ENCODE peak calls at places on chromosomes 5 and 9, in seven cellular contexts. R is left ventricle myocardium inferior, P is astrocyte of the spinal cord, Y is GM13976, W is NCI-H1436, D is NCI-H460, K is OCI-M1. B is an unnamed sample.
A peak's percentile ranks its signal among the peaks of the same experiment; 100 is the strongest.

GRCh38 chr5:139058121-139058520 is 140.0 kb downstream of the SIL1 start:
- DNase-seq in R (no peak), P (peak; percentile 52), Y (no peak), W (no peak), D (no peak), K (peak; percentile 11), B (no peak)

GRCh38 chr9:129885018-129885669 is 49.9 kb downstream of the USP20 start:
- DNase-seq in R (no peak), P (no peak), Y (no peak), W (peak; percentile 11), D (peak; percentile 51), K (peak; percentile 75), B (no peak)

GRCh38 chr5:71932649-71933338 is 174.5 kb upstream of the MAP1B start:
- DNase-seq in R (peak; percentile 29), P (peak; percentile 79), Y (no peak), W (peak; percentile 63), D (peak; percentile 20), K (peak; percentile 61), B (no peak)

GRCh38 chr5:176921669-176922196 is 22.6 kb upstream of the HK3 start:
- DNase-seq in R (no peak), P (peak; percentile 7), Y (no peak), W (no peak), D (no peak), K (no peak), B (no peak)

GRCh38 chr5:144484124-144484897 is 313.6 kb downstream of the KCTD16 start:
- DNase-seq in R (no peak), P (peak; percentile 71), Y (no peak), W (no peak), D (no peak), K (no peak), B (no peak)

GRCh38 chr9:114203410-114204140 is 48.2 kb downstream of the COL27A1 start:
- DNase-seq in R (no peak), P (no peak), Y (no peak), W (no peak), D (no peak), K (no peak), B (no peak)

GRCh38 chr9:134863941-134864820 is 16.4 kb upstream of the FCN2 start:
- DNase-seq in R (peak; percentile 35), P (peak; percentile 28), Y (no peak), W (no peak), D (no peak), K (no peak), B (no peak)

GRCh38 chr9:4665357-4665756 is 923 bp downstream of the SPATA6L start:
- DNase-seq in R (no peak), P (no peak), Y (no peak), W (no peak), D (no peak), K (no peak), B (no peak)

GRCh38 chr9:134215395-134215708 is 51.0 kb upstream of the RNU6ATAC start:
- DNase-seq in R (no peak), P (no peak), Y (no peak), W (no peak), D (no peak), K (no peak), B (no peak)

GRCh38 chr9:98552306-98552705 is 156.4 kb downstream of the GABBR2 start:
- DNase-seq in R (no peak), P (no peak), Y (no peak), W (no peak), D (no peak), K (no peak), B (no peak)

GRCh38 chr5:166699616-166700015 is 1591.8 kb upstream of the WWC1 start:
- DNase-seq in R (no peak), P (no peak), Y (no peak), W (no peak), D (no peak), K (no peak), B (no peak)

GRCh38 chr5:58545912-58546311 is 37.0 kb upstream of the RAB3C start:
- DNase-seq in R (no peak), P (no peak), Y (peak; percentile 27), W (no peak), D (no peak), K (peak; percentile 65), B (no peak)

GRCh38 chr5:18119156-18119785 is 485.0 kb downstream of the TAF11L14 start:
- DNase-seq in R (no peak), P (no peak), Y (no peak), W (no peak), D (no peak), K (no peak), B (no peak)

GRCh38 chr9:105296445-105296844 is 52.0 kb downstream of the SLC44A1 start:
- DNase-seq in R (no peak), P (no peak), Y (no peak), W (no peak), D (no peak), K (peak; percentile 64), B (no peak)

GRCh38 chr5:159824188-159825153 is 91.8 kb upstream of the ADRA1B start:
- DNase-seq in R (no peak), P (no peak), Y (no peak), W (no peak), D (no peak), K (no peak), B (no peak)

GRCh38 chr9:137295313-137296213 is 6.5 kb downstream of the NRARP start:
- DNase-seq in R (no peak), P (no peak), Y (peak; percentile 91), W (no peak), D (peak; percentile 38), K (peak; percentile 55), B (peak; percentile 80)